ENCODE peak calls at places on chromosomes 1 and 21, in seven cellular contexts. V, W, J, R, M, G and Q are unnamed samples.

GRCh38 chr1:8687053-8687452 is 130.4 kb downstream of the RERE start:
- DNase-seq in J (no peak), G (no peak), R (no peak), W (peak; percentile 30), M (no peak), V (no peak), Q (no peak)

GRCh38 chr1:7705048-7705907 is 65.8 kb upstream of the VAMP3 start:
- DNase-seq in V (no peak), J (no peak), R (peak; percentile 49), W (no peak), G (peak; percentile 66), M (no peak), Q (no peak)

GRCh38 chr1:105138445-105138821 is 1388.7 kb downstream of the AMY1C start:
- DNase-seq in G (no peak), J (no peak), V (no peak), M (no peak), R (no peak), W (peak; percentile 78), Q (no peak)

GRCh38 chr21:37509802-37510393 is 143.3 kb downstream of the DYRK1A start:
- DNase-seq in W (no peak), J (no peak), V (no peak), M (no peak), G (no peak), R (no peak), Q (no peak)

GRCh38 chr1:109913360-109913879 is 2.8 kb downstream of the CSF1 start:
- DNase-seq in M (no peak), R (no peak), G (no peak), J (no peak), W (no peak), V (no peak), Q (no peak)

GRCh38 chr1:206905295-206906164 is 8.3 kb downstream of the IL24 start:
- DNase-seq in W (no peak), M (no peak), V (peak; percentile 50), R (no peak), G (no peak), J (no peak), Q (no peak)

GRCh38 chr1:116764466-116764896 is 10.3 kb downstream of the CD2 start:
- DNase-seq in G (no peak), J (no peak), V (peak; percentile 58), R (no peak), W (no peak), M (no peak), Q (peak; percentile 77)

GRCh38 chr1:6580588-6581270 is 935 bp downstream of the ZBTB48 start:
- DNase-seq in V (no peak), M (no peak), R (no peak), G (no peak), J (peak; percentile 18), W (no peak), Q (no peak)

GRCh38 chr1:92108631-92109030 is 28.5 kb downstream of the BTBD8 start:
- DNase-seq in J (no peak), G (no peak), V (no peak), R (no peak), M (no peak), W (no peak), Q (no peak)

GRCh38 chr1:64470670-64471217 is 815 bp downstream of the CACHD1 start:
- DNase-seq in M (peak; percentile 15), J (no peak), W (peak; percentile 1), G (peak; percentile 42), R (no peak), V (peak; percentile 22), Q (no peak)

GRCh38 chr1:196877964-196878363 is 9.9 kb upstream of the CFHR4 start:
- DNase-seq in V (no peak), W (no peak), G (peak; percentile 83), M (no peak), J (no peak), R (no peak), Q (no peak)

GRCh38 chr21:41651830-41652229 is 115.0 kb downstream of the RIPK4 start:
- DNase-seq in W (no peak), G (no peak), V (no peak), J (no peak), R (no peak), M (no peak), Q (no peak)

GRCh38 chr1:117059334-117059677 is 820 bp upstream of the TTF2 start:
- DNase-seq in M (no peak), G (peak; percentile 29), V (peak; percentile 55), W (peak; percentile 49), J (peak; percentile 38), R (no peak), Q (peak; percentile 91)

GRCh38 chr1:41241748-41242644 is at the start of gene SCMH1:
- DNase-seq in V (peak; percentile 64), J (no peak), W (peak; percentile 76), M (peak; percentile 75), G (peak; percentile 70), R (peak; percentile 20), Q (peak; percentile 57)

GRCh38 chr1:21783679-21784603 is 992 bp upstream of the USP48 start:
- DNase-seq in V (no peak), G (peak; percentile 97), J (peak; percentile 74), R (no peak), M (no peak), W (no peak), Q (no peak)

GRCh38 chr1:50266509-50266908 is 156.7 kb downstream of the DMRTA2 start:
- DNase-seq in G (no peak), W (no peak), R (no peak), M (no peak), J (no peak), V (no peak), Q (no peak)

GRCh38 chr1:209845405-209845725 is 17.6 kb downstream of the UTP25 start:
- DNase-seq in W (no peak), M (no peak), G (no peak), V (no peak), R (no peak), J (no peak), Q (no peak)

GRCh38 chr1:35544976-35545375 is 12.2 kb downstream of the KIAA0319L start:
- DNase-seq in G (peak; percentile 66), R (peak; percentile 79), J (peak; percentile 73), M (no peak), W (peak; percentile 16), V (peak; percentile 44), Q (peak; percentile 67)

GRCh38 chr1:62481681-62482080 is 44.8 kb downstream of the USP1 start:
- DNase-seq in V (no peak), W (no peak), R (no peak), J (no peak), G (no peak), M (no peak), Q (no peak)

GRCh38 chr1:62424412-62424811 is 12.4 kb upstream of the USP1 start:
- DNase-seq in G (no peak), J (no peak), R (no peak), W (no peak), M (no peak), V (no peak), Q (no peak)

GRCh38 chr1:31888281-31888680 is 49.9 kb downstream of the PTP4A2 start:
- DNase-seq in M (no peak), W (no peak), R (no peak), J (no peak), G (no peak), V (no peak), Q (no peak)

GRCh38 chr1:205939690-205940330 is 3.4 kb downstream of the SLC26A9 start:
- DNase-seq in M (no peak), R (no peak), W (peak; percentile 90), G (peak; percentile 79), V (no peak), J (no peak), Q (no peak)

GRCh38 chr1:102872526-102872925 is 235.8 kb downstream of the COL11A1 start:
- DNase-seq in R (no peak), G (no peak), W (no peak), J (no peak), V (no peak), M (no peak), Q (no peak)

GRCh38 chr1:225483818-225484656 is 56.2 kb upstream of the LBR start:
- DNase-seq in R (no peak), M (no peak), J (no peak), G (peak; percentile 10), V (no peak), W (no peak), Q (no peak)

GRCh38 chr1:87718241-87718950 is 389.7 kb downstream of the LMO4 start:
- DNase-seq in M (no peak), J (no peak), R (no peak), G (no peak), V (no peak), W (no peak), Q (no peak)

GRCh38 chr1:156896490-156897033 is 3.0 kb downstream of the PEAR1 start:
- DNase-seq in G (no peak), J (no peak), W (no peak), M (no peak), R (no peak), V (no peak), Q (no peak)

GRCh38 chr21:43827015-43827611 is 37.7 kb downstream of the RRP1 start:
- DNase-seq in M (no peak), W (peak; percentile 53), V (no peak), J (no peak), G (no peak), R (no peak), Q (no peak)